ENCODE peak calls at places on chromosome 1, in nine cellular contexts. M is right atrium auricular region, U is neural progenitor cell, F is lung, N is GM23338, S is lower lobe of right lung, Z is Panc1, W is endodermal cell, Q is left lung. T is an unnamed sample.

GRCh38 chr1:47180603-47181094 is 9.2 kb downstream of the PDZK1IP1 start:
- DNase-seq in Z (no peak), N (no peak), U (no peak), F (no peak), S (no peak), W (no peak), M (no peak), Q (no peak), T (no peak)

GRCh38 chr1:154557939-154558609 is 388 bp downstream of the UBE2Q1 start:
- DNase-seq in F (peak; percentile 54), S (peak; percentile 82), Z (no peak), W (peak; percentile 70), N (peak; percentile 26), U (no peak), Q (peak; percentile 94), M (no peak), T (peak; percentile 80)

GRCh38 chr1:234708700-234709395 is 98.9 kb upstream of the IRF2BP2 start:
- DNase-seq in F (no peak), W (no peak), N (no peak), M (peak; percentile 38), S (no peak), U (no peak), Z (no peak), Q (no peak), T (no peak)

GRCh38 chr1:17605582-17606344 is 66.3 kb downstream of the ARHGEF10L start:
- DNase-seq in M (no peak), N (no peak), S (peak; percentile 65), Z (no peak), U (no peak), Q (no peak), W (no peak), F (no peak), T (no peak)

GRCh38 chr1:171431994-171432393 is 53.3 kb upstream of the PRRC2C start:
- DNase-seq in S (no peak), U (peak; percentile 8), M (no peak), Q (no peak), N (peak; percentile 80), Z (no peak), W (peak; percentile 63), F (no peak), T (no peak)

GRCh38 chr1:67019600-67020136 is 34.3 kb downstream of the SLC35D1 start:
- DNase-seq in S (no peak), Z (no peak), N (peak; percentile 74), W (no peak), Q (no peak), U (no peak), F (no peak), M (no peak), T (no peak)

GRCh38 chr1:62250126-62250726 is 55.6 kb downstream of the L1TD1 start:
- DNase-seq in M (no peak), S (no peak), N (peak; percentile 39), Z (no peak), W (no peak), U (no peak), F (no peak), Q (no peak), T (no peak)

GRCh38 chr1:228900993-228901392 is 165.7 kb downstream of the RHOU start:
- DNase-seq in F (no peak), M (no peak), Z (no peak), Q (no peak), S (no peak), N (no peak), U (no peak), W (no peak), T (no peak)

GRCh38 chr1:55288245-55288644 is 73.1 kb upstream of the USP24 start:
- DNase-seq in F (no peak), W (no peak), M (no peak), U (no peak), N (no peak), S (no peak), Q (no peak), Z (no peak), T (no peak)

DNA sequence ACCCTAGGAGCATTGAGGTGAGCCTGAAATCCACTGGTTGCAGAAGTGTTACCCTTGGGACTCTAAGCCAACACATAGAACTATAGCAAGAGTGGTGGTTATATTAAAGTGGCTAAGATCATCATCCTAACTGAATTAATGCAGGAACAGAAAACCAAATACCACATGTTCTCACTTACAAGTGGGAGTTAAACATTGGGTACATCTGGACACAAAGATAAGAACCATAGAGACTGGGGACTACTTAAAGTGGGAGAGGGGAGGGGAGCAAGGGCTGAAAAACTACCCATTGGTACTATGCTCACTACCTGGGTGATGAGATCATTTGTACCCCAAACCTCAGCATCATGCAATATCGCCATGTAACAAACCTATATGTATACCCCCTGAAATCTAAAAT is 100.0 kb downstream of the SLC25A24 start:
- DNase-seq in U (no peak), M (no peak), F (no peak), N (no peak), S (no peak), W (no peak), Q (no peak), Z (no peak), T (no peak)
- H3K4me1 ChIP-seq in U (no peaks in the 10 kb centered on the region), M (no peaks in the 10 kb centered on the region), F (no peaks in the 10 kb centered on the region), N (no peaks in the 10 kb centered on the region), S (no peaks in the 10 kb centered on the region), W (no peaks in the 10 kb centered on the region), Q (no peaks in the 10 kb centered on the region), Z (no peaks in the 10 kb centered on the region), T (no peaks in the 10 kb centered on the region)

DNA sequence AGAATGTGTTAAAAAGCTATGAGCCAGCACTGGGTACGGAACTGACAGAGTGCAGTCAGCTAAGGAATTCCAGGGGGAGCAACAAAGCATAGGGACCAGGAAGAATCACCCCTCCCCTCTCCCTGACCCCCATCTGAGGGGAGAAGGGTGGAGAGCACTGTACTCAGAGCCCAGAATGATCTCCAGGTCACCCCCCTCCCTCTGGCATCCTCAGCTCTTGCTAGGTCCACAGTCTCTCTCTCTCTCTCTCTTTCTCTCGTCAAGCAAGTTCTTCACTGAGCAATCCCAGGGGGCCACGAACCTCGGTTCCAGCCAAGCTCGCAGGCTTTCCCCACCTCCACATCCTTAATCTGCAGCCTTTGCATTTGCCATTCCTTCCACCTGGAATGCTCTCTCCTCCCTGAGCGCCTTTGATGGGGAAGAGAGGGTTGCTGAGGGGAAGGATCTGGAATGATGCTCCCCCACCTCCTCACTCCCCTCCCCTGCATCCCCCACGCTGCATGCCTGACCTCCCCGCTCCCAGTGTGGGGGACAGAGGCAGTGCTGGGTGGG is 6.7 kb upstream of the WASF2 start:
- DNase-seq in U (peak; percentile 85), S (no peak), Q (no peak), Z (no peak), M (no peak), W (peak; percentile 93), N (peak; percentile 96), F (no peak), T (no peak)
- TF ChIP-seq CTCF in U (peak; percentile 58), S (no peak), Q (no peak), Z (no peak), M (no peak), W (peak; percentile 81), N (peak; percentile 64), F (no peak), T (no peak)

DNA sequence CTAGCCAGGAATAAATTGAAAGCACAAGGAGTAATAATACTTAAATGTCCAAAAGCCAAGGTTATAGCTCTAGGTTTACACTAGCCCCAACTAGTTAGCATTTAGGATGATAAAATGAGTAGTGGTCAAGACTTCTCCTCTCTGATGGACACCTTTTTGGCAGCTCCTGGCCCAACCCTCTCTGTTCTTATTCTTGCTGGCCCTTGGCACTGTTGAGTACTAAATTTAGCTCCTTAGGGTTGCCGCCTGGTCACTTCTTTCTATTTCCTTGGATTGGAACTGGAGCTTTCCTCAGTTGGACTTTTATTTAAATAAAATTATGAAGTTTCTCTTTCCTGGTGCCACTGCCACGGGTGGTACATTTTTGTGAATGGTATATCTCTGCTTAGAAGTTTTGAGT is 28.3 kb downstream of the ARID1A start:
- DNase-seq in N (no peak), F (no peak), W (no peak), S (no peak), M (no peak), U (no peak), Q (no peak), Z (no peak), T (no peak)
- H3K4me3 ChIP-seq in N (peak overlapping the region; percentile 46), F (no peak overlapping the region), W (peak overlapping the region; percentile 64), S (peak overlapping the region; percentile 22), M (no peak overlapping the region), U (peak overlapping the region; percentile 34), Q (no peak overlapping the region), Z (no peak overlapping the region), T (no peak overlapping the region)

GRCh38 chr1:151988405-151988851 is 5.2 kb downstream of the S100A10 start:
- DNase-seq in Q (no peak), N (no peak), F (no peak), W (peak; percentile 63), U (no peak), M (no peak), Z (no peak), S (no peak), T (no peak)

GRCh38 chr1:151984313-151984956 is 9.2 kb downstream of the S100A10 start:
- DNase-seq in W (no peak), F (no peak), Q (no peak), S (no peak), M (no peak), N (no peak), Z (no peak), U (no peak), T (no peak)

GRCh38 chr1:151985270-151985669 is 8.4 kb downstream of the S100A10 start:
- DNase-seq in W (no peak), M (no peak), Z (no peak), F (no peak), U (no peak), S (no peak), N (no peak), Q (no peak), T (no peak)

GRCh38 chr1:151985768-151986167 is 7.9 kb downstream of the S100A10 start:
- DNase-seq in N (no peak), S (no peak), Q (no peak), Z (no peak), F (no peak), W (no peak), M (no peak), U (no peak), T (no peak)

GRCh38 chr1:151986501-151987190 is 7.0 kb downstream of the S100A10 start:
- DNase-seq in Z (no peak), F (no peak), W (no peak), N (no peak), Q (no peak), M (no peak), S (no peak), U (no peak), T (no peak)
- H3K4me1 ChIP-seq in Z (peaks cover 92% of the 10 kb centered on the region), F (peaks cover 11% of the 10 kb centered on the region), W (peaks cover 21% of the 10 kb centered on the region), N (peaks cover 31% of the 10 kb centered on the region), Q (peaks cover 69% of the 10 kb centered on the region), M (peaks cover 57% of the 10 kb centered on the region), S (peaks cover 76% of the 10 kb centered on the region), U (no peaks in the 10 kb centered on the region), T (no peaks in the 10 kb centered on the region)

T was measured in pancreas.